ENCODE peak calls at places on chromosomes 7 and 10, in five cellular contexts. X is H9, Q is neuronal stem cell, L is trophoblast cell, K is H1. P is an unnamed sample.

GRCh38 chr7:60706-61105 is 131.7 kb upstream of the FAM20C start:
- DNase-seq in K (no peak), X (no peak), L (no peak), Q (no peak), P (no peak)

GRCh38 chr7:133298080-133298479 is 45.2 kb downstream of the EXOC4 start:
- DNase-seq in K (no peak), L (no peak), Q (no peak), X (no peak), P (no peak)

GRCh38 chr10:110865184-110865803 is 6.4 kb upstream of the PDCD4 start:
- DNase-seq in X (no peak), K (no peak), L (peak), Q (peak), P (no peak)

GRCh38 chr10:6843477-6843876 is 263.4 kb upstream of the PRKCQ start:
- DNase-seq in Q (no peak), K (no peak), X (no peak), L (peak), P (no peak)

GRCh38 chr7:73810991-73811360 is 19.8 kb upstream of the CLDN4 start:
- DNase-seq in Q (no peak), L (no peak), K (peak), X (peak), P (no peak)

GRCh38 chr7:977326-978048 is 2.1 kb upstream of the COX19 start:
- DNase-seq in L (no peak), X (no peak), K (no peak), Q (no peak), P (peak)

GRCh38 chr7:110595694-110596093 is 495.2 kb upstream of the LRRN3 start:
- DNase-seq in K (no peak), Q (no peak), X (no peak), L (peak), P (no peak)

GRCh38 chr7:140239653-140239935 is 62.8 kb upstream of the KDM7A start:
- DNase-seq in L (no peak), X (no peak), K (no peak), Q (no peak), P (no peak)

GRCh38 chr10:34102917-34103506 is 712.1 kb downstream of the PARD3 start:
- DNase-seq in Q (no peak), X (no peak), L (peak), K (no peak), P (peak)

GRCh38 chr7:139995034-139995915 is 67.5 kb downstream of the PARP12 start:
- DNase-seq in K (no peak), X (no peak), Q (no peak), L (no peak), P (peak)

GRCh38 chr7:45178241-45179225 is 20.9 kb downstream of the RAMP3 start:
- DNase-seq in Q (no peak), L (no peak), X (peak), K (no peak), P (no peak)

GRCh38 chr7:3844545-3845151 is 543.6 kb downstream of the SDK1 start:
- DNase-seq in X (no peak), K (no peak), Q (no peak), L (no peak), P (no peak)

GRCh38 chr7:82049442-82049841 is 279.6 kb upstream of the HGF start:
- DNase-seq in L (no peak), Q (no peak), X (no peak), K (no peak), P (peak)

GRCh38 chr7:74544706-74545469 is 91.2 kb downstream of the GTF2IRD1 start:
- DNase-seq in X (peak), Q (peak), K (peak), L (peak), P (peak)

GRCh38 chr10:110613341-110613995 is 30.7 kb upstream of the RBM20 start:
- DNase-seq in Q (no peak), L (no peak), K (no peak), X (no peak), P (no peak)

GRCh38 chr7:20839196-20839735 is 52.6 kb upstream of the SP8 start:
- DNase-seq in X (no peak), Q (no peak), K (no peak), L (no peak), P (no peak)

GRCh38 chr10:112605063-112605462 is 158.0 kb downstream of the VTI1A start:
- DNase-seq in Q (no peak), K (no peak), X (no peak), L (no peak), P (no peak)

DNA sequence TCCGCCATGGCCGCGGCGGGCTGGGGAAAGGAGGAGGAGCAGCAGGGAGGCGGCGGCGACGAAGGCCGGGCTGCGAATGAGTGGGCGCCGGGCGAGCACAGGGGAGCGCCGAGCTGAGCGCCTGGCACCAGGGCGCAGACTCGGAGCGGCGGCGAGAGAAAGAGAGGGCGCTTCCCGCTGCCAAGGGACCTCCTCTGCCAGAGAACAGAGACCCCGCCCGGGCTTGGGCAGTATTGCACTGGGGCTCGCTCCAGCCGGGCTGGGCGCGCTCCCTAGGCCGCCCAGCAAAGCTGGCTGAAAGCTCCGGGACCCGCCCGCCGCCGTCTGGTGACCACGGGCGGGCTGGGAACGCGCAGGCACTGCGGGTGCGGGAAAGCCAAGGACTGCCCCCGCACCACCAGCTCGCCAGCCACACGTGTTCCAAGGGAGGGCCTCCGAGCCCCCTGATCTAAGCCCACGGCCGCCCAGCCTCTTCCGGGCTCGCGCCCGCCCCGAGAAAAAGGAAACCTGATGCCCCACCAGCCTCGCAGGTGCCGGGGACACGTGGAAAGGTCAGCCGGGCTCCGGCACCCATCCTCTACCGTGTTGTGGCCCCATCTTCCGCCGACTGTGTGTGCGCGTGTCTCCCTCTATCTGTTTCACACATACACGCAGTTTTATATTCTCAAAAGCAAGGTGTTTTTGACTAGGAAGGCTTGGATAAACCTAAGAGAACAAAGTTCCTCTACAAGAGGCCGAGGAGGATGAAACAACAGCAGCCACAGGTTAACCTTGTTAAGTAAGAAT is at the start of gene CCDC6:
- DNase-seq in Q (peak), L (peak), X (peak), K (peak), P (peak)
- H4K8ac ChIP-seq in Q (no peak), L (peak), X (no peak), K (peak), P (peak)

DNA sequence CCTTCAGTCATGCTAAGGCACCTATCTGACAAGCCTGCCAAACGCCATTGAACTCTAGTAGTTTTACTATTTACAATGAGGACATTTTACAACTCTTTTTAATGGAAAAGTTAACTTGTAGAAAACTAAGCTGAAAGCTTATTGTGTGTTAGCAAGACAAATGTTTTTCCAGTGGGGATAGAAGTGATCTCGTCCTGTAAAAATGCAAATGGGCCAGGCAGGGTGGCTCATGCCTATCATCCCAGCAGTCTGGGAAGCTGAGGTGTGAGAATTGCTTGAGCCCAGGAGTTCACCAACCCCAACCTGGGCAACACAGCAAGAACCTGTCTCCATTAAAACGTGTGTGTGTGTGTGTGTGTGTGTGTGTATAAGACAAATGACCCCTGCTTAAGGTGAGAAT is 1.2 kb upstream of the VOPP1 start:
- DNase-seq in Q (no peak), K (no peak), X (no peak), L (peak), P (peak)
- H2AK5ac ChIP-seq in Q (no peak), K (no peak), X (no peak), L (no peak), P (peak)

GRCh38 chr10:695396-695795 is 5.9 kb upstream of the DIP2C start:
- DNase-seq in Q (no peak), K (no peak), X (no peak), L (no peak), P (no peak)
- H2BK12ac ChIP-seq in Q (peak), K (no peak), X (no peak), L (no peak), P (no peak)

DNA sequence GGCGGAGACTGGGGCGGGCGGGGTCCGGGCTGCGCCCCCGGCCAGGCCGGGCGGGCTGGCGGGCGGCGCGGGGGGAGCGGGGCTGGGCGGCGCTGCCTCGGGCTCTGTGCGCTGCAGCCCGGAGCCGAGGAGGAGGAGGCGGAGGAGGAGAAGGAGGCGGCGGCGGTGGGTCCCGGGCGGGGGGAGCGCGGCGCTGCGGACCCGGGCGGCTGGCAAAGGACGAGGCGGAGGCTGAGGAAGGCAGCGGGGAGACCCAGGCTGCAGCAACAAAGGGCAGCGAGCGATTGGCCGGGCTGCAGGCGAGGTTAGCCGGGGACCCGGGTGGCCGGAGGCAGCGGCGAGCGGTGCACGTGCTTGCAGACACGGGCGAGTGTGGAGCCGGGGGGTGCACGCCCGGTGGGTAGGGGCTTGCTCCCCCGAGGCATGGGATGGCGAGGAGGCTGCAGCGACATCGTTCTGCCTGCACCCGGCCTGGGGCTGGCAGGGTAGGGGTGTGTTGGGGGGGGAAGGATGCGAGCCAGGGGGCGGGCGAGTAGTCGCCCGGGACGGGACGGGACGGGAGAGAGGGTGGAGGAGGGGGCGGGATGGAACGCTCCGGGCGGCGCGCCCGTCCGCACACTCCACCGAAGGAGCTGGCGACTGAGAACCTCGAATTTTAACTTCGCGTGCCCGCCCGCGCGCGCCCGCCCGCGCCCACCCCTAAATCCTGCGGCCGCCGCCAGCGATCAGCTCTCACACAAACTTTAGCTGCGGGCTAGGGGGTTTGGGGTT is 844 bp upstream of the KAT6B start:
- DNase-seq in Q (peak), X (no peak), L (peak), K (peak), P (no peak)
- H4K8ac ChIP-seq in Q (no peak), X (no peak), L (peak), K (peak), P (peak)

GRCh38 chr7:151225948-151226510 is 976 bp downstream of the ABCF2 start:
- DNase-seq in X (no peak), Q (no peak), L (no peak), K (no peak), P (no peak)
- H2AK5ac ChIP-seq in X (no peak), Q (no peak), L (no peak), K (no peak), P (no peak)

GRCh38 chr10:131931981-131932380 is 31.2 kb downstream of the PPP2R2D start:
- DNase-seq in K (no peak), Q (no peak), X (no peak), L (no peak), P (no peak)
- H2BK12ac ChIP-seq in K (no peak), Q (no peak), X (no peak), L (no peak), P (no peak)

GRCh38 chr7:71133232-71133622 is 1.3 kb downstream of the GALNT17 start:
- DNase-seq in Q (no peak), L (no peak), K (no peak), X (no peak), P (no peak)

GRCh38 chr7:71130280-71130679 is 1.7 kb upstream of the GALNT17 start:
- DNase-seq in L (no peak), X (no peak), K (no peak), Q (no peak), P (no peak)

GRCh38 chr7:71132521-71133231 is 732 bp downstream of the GALNT17 start:
- DNase-seq in L (no peak), K (peak), X (no peak), Q (peak), P (no peak)

GRCh38 chr7:71131256-71131752 is 640 bp upstream of the GALNT17 start:
- DNase-seq in X (peak), L (no peak), Q (peak), K (peak), P (no peak)

GRCh38 chr7:71131753-71132520 is at the start of gene GALNT17:
- DNase-seq in K (peak), L (no peak), X (no peak), Q (peak), P (no peak)
- H4K8ac ChIP-seq in K (peak), L (peak), X (no peak), Q (no peak), P (no peak)

GRCh38 chr7:135743907-135744789 is 4.5 kb downstream of the FAM180A start:
- DNase-seq in X (no peak), L (no peak), K (no peak), Q (no peak), P (no peak)
- H2AK5ac ChIP-seq in X (no peak), L (no peak), K (no peak), Q (no peak), P (no peak)

DNA sequence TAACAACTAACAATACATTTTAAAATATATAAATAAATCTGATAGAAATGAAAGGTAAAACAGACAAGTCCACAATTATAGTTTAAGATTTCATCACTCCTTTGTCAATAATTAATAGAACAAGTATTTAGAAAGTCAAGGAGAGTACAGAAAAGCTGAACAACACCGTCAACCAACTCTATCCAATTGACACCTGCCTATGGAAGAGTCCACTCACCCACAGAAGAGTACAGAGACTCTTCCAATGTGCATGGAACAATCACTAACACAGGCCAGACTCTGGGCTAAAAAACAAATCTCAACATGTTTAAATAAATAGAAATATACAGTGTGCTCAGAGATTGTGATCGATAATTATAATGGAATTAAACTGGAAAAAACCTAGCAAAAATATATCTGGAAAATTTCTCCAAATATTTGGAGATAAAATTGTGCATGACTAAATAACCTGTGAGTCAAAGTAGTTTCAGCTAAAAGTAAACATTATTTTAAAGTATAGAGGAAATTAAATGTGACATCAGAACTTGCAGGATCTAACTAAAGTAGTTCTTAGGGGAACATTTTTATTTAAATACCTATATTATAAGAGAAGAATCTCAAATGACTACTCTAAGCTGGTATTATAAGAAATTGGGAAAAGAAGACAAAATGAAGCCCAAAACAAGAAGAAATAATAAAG is 109.9 kb upstream of the EGFR start:
- DNase-seq in X (no peak), K (no peak), L (no peak), Q (no peak), P (no peak)
- H2BK12ac ChIP-seq in X (no peak), K (no peak), L (no peak), Q (no peak), P (no peak)

GRCh38 chr7:155886391-155887173 is 74.3 kb upstream of the SHH start:
- DNase-seq in X (no peak), L (no peak), K (no peak), Q (no peak), P (no peak)

GRCh38 chr7:155884225-155885161 is 72.2 kb upstream of the SHH start:
- DNase-seq in L (no peak), X (peak), Q (no peak), K (no peak), P (no peak)

GRCh38 chr7:155887174-155887525 is 74.9 kb upstream of the SHH start:
- DNase-seq in X (no peak), Q (no peak), L (no peak), K (no peak), P (no peak)

GRCh38 chr7:155883491-155884224 is 71.4 kb upstream of the SHH start:
- DNase-seq in X (peak), Q (no peak), L (no peak), K (no peak), P (no peak)

DNA sequence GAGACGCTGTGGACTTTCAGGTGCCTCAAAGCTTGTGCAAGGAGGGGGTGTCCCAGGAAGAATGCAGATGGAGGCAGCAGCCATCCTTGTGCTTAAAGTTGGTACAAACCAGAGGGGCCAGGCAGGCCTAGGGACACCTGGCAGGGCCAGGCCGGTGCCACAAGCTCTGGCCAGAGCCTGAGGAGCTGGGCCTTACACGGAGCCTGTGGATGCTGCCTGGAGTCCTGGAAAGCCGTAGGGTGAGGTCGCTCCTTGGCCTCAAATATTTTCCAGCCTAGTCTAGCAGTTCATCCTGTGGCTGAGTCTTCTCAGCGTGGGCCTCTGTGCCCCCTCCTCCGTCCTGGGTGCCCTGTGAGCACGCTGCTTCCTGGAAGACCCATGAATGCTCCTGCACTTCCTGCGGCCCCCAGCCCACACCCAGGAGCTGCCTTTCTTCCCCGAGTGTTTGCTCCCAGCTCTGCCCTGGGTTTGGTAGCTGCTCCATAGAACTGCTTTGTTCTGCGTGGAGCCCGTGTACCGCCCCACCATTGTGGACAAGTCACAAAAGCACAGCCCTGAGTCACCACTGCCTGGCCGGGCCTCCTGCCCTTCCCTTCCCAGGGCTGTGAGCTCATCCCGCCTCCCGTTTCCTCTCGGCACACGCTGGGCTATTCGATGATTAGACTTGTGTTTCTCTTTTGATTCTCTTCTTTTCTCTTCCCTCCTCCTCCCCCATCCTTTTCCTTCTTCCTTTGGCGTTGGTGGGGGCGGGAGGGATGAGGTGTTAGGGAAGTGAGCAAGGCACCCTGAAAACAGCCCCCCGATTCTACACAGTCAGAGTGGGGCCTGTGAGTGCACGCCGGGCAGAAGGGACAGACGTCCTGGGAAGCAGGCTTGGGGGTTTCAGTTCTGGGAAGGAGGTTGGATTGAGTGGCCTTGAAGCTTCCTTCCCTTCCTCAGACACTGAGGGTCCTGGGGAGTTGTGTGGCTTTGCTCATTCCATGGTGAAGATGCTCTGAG is 73.2 kb upstream of the SHH start:
- DNase-seq in L (no peak), K (no peak), X (no peak), Q (peak), P (no peak)
- H4K8ac ChIP-seq in L (no peak), K (peak), X (no peak), Q (peak), P (no peak)